ENCODE peak calls at places on chromosomes 4 and X, in nine cellular contexts. One of them, this sample, is unnamed.
A peak's percentile ranks its signal among the peaks of the same experiment; 100 is the strongest.

GRCh38 chrX:154135458-154136229 is 8.4 kb upstream of the OPN1LW start:
- DNase-seq in H54: no peak
- DNase-seq in iPS-NIHi11: no peak
- DNase-seq in stomach: no peak
- DNase-seq in fibroblast of pulmonary artery: no peak
- DNase-seq in SHP77: no peak
- DNase-seq in fibroblast of gingiva: no peak
- DNase-seq in amygdala: no peak
- DNase-seq in breast epithelium: no peak
- DNase-seq in this sample: no peak

GRCh38 chr4:173167793-173168395 is 717 bp upstream of the GALNT7 start:
- DNase-seq in iPS-NIHi11: peak; percentile 60
- DNase-seq in amygdala: no peak
- DNase-seq in fibroblast of pulmonary artery: no peak
- DNase-seq in fibroblast of gingiva: peak; percentile 6
- DNase-seq in SHP77: peak; percentile 34
- DNase-seq in breast epithelium: no peak
- DNase-seq in stomach: peak; percentile 48
- DNase-seq in H54: no peak
- DNase-seq in this sample: peak; percentile 57

GRCh38 chrX:123803331-123803983 is 56.4 kb upstream of the XIAP start:
- DNase-seq in SHP77: peak; percentile 71
- DNase-seq in stomach: no peak
- DNase-seq in iPS-NIHi11: no peak
- DNase-seq in fibroblast of gingiva: peak; percentile 56
- DNase-seq in H54: no peak
- DNase-seq in fibroblast of pulmonary artery: peak; percentile 65
- DNase-seq in breast epithelium: no peak
- DNase-seq in amygdala: no peak
- DNase-seq in this sample: no peak

GRCh38 chr4:54067163-54067562 is 2.8 kb upstream of the CHIC2 start:
- DNase-seq in amygdala: no peak
- DNase-seq in fibroblast of pulmonary artery: peak; percentile 90
- DNase-seq in SHP77: no peak
- DNase-seq in fibroblast of gingiva: peak; percentile 68
- DNase-seq in stomach: peak; percentile 43
- DNase-seq in iPS-NIHi11: no peak
- DNase-seq in breast epithelium: no peak
- DNase-seq in H54: no peak
- DNase-seq in this sample: no peak

GRCh38 chr4:151324449-151325319 is 721 bp downstream of the SH3D19 start:
- DNase-seq in iPS-NIHi11: peak; percentile 70
- DNase-seq in fibroblast of gingiva: peak; percentile 31
- DNase-seq in breast epithelium: no peak
- DNase-seq in H54: peak; percentile 32
- DNase-seq in SHP77: no peak
- DNase-seq in stomach: peak; percentile 48
- DNase-seq in amygdala: peak; percentile 15
- DNase-seq in fibroblast of pulmonary artery: peak; percentile 30
- DNase-seq in this sample: peak; percentile 56

GRCh38 chr4:152618971-152619370 is 60.8 kb downstream of the TMEM154 start:
- DNase-seq in SHP77: no peak
- DNase-seq in fibroblast of gingiva: no peak
- DNase-seq in iPS-NIHi11: no peak
- DNase-seq in stomach: no peak
- DNase-seq in amygdala: no peak
- DNase-seq in fibroblast of pulmonary artery: no peak
- DNase-seq in breast epithelium: no peak
- DNase-seq in H54: no peak
- DNase-seq in this sample: no peak

GRCh38 chr4:26009502-26009901 is 95.5 kb downstream of the SMIM20 start:
- DNase-seq in fibroblast of gingiva: no peak
- DNase-seq in breast epithelium: no peak
- DNase-seq in stomach: no peak
- DNase-seq in H54: no peak
- DNase-seq in fibroblast of pulmonary artery: no peak
- DNase-seq in amygdala: no peak
- DNase-seq in SHP77: no peak
- DNase-seq in iPS-NIHi11: no peak
- DNase-seq in this sample: no peak

GRCh38 chr4:74624351-74625151 is 169.8 kb downstream of the BTC start:
- DNase-seq in SHP77: no peak
- DNase-seq in fibroblast of gingiva: peak; percentile 92
- DNase-seq in iPS-NIHi11: no peak
- DNase-seq in H54: peak; percentile 7
- DNase-seq in fibroblast of pulmonary artery: peak; percentile 96
- DNase-seq in amygdala: no peak
- DNase-seq in stomach: no peak
- DNase-seq in breast epithelium: no peak
- DNase-seq in this sample: no peak

GRCh38 chr4:82500106-82500738 is 61.6 kb downstream of the TMEM150C start:
- DNase-seq in amygdala: no peak
- DNase-seq in stomach: no peak
- DNase-seq in fibroblast of pulmonary artery: peak; percentile 25
- DNase-seq in SHP77: peak; percentile 91
- DNase-seq in fibroblast of gingiva: peak; percentile 74
- DNase-seq in H54: no peak
- DNase-seq in breast epithelium: no peak
- DNase-seq in iPS-NIHi11: no peak
- DNase-seq in this sample: no peak

GRCh38 chr4:127586922-127587571 is 45.7 kb upstream of the INTU start:
- DNase-seq in fibroblast of pulmonary artery: peak; percentile 34
- DNase-seq in amygdala: no peak
- DNase-seq in SHP77: no peak
- DNase-seq in fibroblast of gingiva: peak; percentile 37
- DNase-seq in breast epithelium: no peak
- DNase-seq in iPS-NIHi11: peak; percentile 62
- DNase-seq in stomach: no peak
- DNase-seq in H54: peak; percentile 2
- DNase-seq in this sample: no peak

This sample was measured in aorta.